ENCODE peak calls at places on chromosome 2, in five cellular contexts. E is HepG2, W is IMR-90, V is H1, P is A549. A is an unnamed sample.
A peak's percentile ranks its signal among the peaks of the same experiment; 100 is the strongest.

GRCh38 chr2:234966340-234966739 is 14.5 kb downstream of the SH3BP4 start:
- DNase-seq in E (no peak), W (no peak), V (no peak), P (no peak), A (no peak)

GRCh38 chr2:235215248-235215647 is 263.4 kb downstream of the SH3BP4 start:
- DNase-seq in E (no peak), W (no peak), V (no peak), P (no peak), A (no peak)

GRCh38 chr2:180115675-180116074 is 108.6 kb upstream of the CWC22 start:
- DNase-seq in E (no peak), W (peak; percentile 16), V (no peak), P (no peak), A (no peak)

GRCh38 chr2:197269173-197269572 is 41.4 kb downstream of the ANKRD44 start:
- DNase-seq in E (no peak), W (peak; percentile 32), V (no peak), P (no peak), A (no peak)

GRCh38 chr2:189762551-189763298 is at the start of gene OSGEPL1:
- DNase-seq in E (peak; percentile 99), W (peak; percentile 90), V (peak; percentile 87), P (peak; percentile 97), A (peak; percentile 96)

GRCh38 chr2:208129804-208130712 is at the start of gene CRYGC:
- DNase-seq in E (peak; percentile 84), W (no peak), V (no peak), P (no peak), A (no peak)

GRCh38 chr2:81624825-81625224 is 1320.3 kb upstream of the LRRTM1 start:
- DNase-seq in E (no peak), W (no peak), V (no peak), P (no peak), A (no peak)

GRCh38 chr2:144407262-144407661 is 112.7 kb downstream of the ZEB2 start:
- DNase-seq in E (no peak), W (no peak), V (no peak), P (no peak), A (no peak)

GRCh38 chr2:147288131-147288530 is 556.7 kb upstream of the ACVR2A start:
- DNase-seq in E (no peak), W (no peak), V (no peak), P (no peak), A (no peak)
- TF ChIP-seq MAFK in E (no peak), W (no peak), V (no peak), P (no peak), A (no peak)

DNA sequence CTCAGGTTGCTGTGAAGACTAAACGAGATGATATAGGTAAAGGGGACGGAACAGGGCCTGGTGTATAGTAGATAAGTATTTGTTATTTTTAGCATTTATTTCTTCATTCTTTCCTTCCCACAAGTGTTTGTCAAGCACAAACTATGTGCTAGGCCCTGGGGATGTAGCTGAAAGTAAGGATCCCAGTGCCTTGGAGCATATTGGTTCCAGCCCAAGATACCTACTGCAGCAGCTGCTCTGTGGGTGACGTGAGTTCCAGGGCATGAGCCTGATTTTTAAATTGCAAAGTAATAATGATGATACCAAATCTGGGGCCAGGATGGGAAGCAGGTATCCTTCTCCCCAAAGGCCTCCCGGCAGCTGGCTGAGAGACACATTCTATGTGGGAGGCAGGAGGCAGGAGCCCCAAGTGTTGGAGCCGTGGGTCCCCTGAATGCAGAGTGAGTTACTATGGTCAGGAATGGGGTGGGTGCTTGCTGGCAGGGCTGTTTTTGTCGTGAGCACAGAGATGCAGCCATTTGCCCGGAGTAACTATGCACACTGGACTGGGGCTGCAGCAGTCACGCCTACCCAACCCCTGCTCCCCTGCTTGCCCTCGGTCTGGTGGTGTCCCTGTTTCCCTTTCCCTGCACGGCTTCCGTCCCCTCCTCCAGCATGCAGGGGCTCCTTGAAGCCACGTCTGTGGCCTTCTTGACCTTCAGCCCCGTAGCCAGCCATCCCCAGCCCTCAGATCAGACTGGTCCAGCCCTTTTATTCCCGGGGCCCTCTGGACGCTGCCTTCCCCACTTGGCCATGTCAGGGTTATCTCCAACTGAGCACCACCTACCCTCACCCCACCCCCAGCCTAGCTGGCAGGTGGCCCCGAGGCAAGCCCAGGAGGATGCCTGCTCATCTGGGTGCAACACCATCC is 52.4 kb downstream of the INHBB start:
- DNase-seq in E (no peak), W (peak; percentile 58), V (no peak), P (peak; percentile 82), A (no peak)
- TF ChIP-seq MAFK in E (no peak), W (no peak), V (no peak), P (no peak), A (no peak)

DNA sequence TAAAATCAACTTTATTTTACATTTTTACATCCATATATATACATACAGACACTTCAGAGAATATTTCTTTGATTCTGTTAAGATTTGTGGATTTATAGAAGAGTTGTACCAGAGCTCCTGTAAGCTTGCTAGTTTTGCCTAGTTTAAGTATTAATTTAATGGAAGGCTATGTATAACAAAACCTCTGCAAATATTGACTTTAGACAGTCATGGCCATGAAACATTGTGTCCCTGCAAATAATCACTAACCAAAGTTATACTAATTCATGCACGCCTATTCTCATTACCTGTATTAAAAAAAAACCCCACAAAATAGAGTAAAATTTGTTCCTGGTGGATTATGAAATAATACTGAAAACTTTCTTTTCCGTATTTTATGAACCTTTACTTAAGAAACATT is 379.3 kb downstream of the CTNNA2 start:
- DNase-seq in E (no peak), W (no peak), V (no peak), P (no peak), A (no peak)
- TF ChIP-seq MAFK in E (no peak), W (no peak), V (no peak), P (no peak), A (no peak)

DNA sequence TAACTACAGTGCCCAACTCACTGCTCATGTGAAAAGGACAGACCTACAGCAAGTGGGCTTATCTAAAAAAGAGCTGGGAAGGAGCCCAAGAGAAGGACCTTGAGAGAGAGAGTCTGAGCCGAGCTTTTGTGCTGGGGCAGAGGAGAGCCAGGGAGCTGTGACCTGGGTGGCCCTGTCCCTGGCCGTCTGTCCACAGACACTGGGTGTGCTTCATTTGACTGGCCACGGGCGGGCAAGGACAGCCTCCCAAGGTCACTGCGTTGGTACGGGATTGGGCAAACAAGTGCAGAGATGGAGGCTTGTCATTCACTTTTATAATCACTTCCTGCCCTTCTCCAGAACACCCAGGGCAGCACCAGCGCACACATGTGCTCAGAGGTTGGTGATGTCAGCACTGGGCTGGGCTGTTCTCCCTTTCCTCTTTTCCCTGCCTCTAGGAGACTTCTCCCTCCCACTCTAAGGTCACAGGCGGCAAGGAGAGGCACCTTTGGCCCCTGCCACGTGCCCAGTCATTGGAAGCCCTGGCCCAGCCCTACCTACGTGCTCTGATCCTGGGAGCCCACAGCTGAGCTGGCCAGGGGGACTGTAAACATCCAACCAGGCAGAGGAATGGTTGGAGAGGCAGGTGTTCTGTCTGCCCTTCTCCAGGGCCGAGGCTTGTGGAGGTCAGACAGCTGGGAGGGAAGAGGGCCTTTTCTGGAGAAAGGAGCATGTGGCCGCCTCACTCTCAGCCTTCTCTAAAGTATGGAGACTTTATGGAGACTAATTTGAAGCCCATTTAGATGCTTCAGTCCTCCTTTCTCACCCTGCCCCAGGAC is 6.4 kb upstream of the PSD4 start:
- DNase-seq in E (peak; percentile 93), W (no peak), V (no peak), P (no peak), A (no peak)
- TF ChIP-seq MAFK in E (no peak), W (no peak), V (no peak), P (no peak), A (no peak)

GRCh38 chr2:149160701-149161217 is 122.3 kb downstream of the LYPD6B start:
- DNase-seq in E (no peak), W (no peak), V (no peak), P (no peak), A (no peak)
- TF ChIP-seq MAFK in E (no peak), W (no peak), V (no peak), P (no peak), A (no peak)

GRCh38 chr2:201149064-201149820 is 33.3 kb downstream of the CFLAR start:
- DNase-seq in E (peak; percentile 97), W (peak; percentile 96), V (no peak), P (peak; percentile 92), A (no peak)
- TF ChIP-seq MAFK in E (peak; percentile 46), W (no peak), V (no peak), P (no peak), A (no peak)

GRCh38 chr2:200860092-200860795 is 4.2 kb downstream of the CLK1 start:
- DNase-seq in E (no peak), W (no peak), V (no peak), P (no peak), A (peak; percentile 15)
- TF ChIP-seq MAFK in E (no peak), W (no peak), V (no peak), P (no peak), A (no peak)

DNA sequence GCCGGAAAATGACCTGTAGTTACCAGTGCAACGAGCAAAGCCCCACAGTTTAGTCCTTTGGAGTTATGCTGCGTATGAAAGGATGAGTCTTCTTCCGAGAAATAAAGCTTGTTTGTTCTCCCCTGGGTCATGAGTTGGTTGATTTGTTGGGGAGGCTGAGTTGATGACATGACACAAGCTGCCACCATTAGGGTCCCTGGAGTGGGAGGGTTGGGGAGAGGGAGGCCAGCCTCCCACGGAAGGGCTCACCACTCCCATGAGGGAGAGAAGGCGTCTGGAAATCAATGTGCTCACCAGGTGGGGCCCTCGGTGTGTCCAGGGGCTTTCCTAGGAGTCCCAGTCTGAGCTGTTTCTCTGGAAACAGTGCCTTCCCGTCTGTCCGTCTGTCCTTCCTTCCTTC is 7.4 kb upstream of the DGKD start:
- DNase-seq in E (no peak), W (no peak), V (no peak), P (no peak), A (no peak)
- TF ChIP-seq MAFK in E (no peak), W (no peak), V (no peak), P (no peak), A (no peak)

A was measured in K562.